ENCODE peak calls at places on chromosomes 4 and X, in five cellular contexts. X is right atrium auricular region; W is fibroblast of pulmonary artery; K is psoas muscle; F is CD4-positive, alpha-beta T cell. R is an unnamed sample.

GRCh38 chr4:148109216-148109615 is 333.0 kb downstream of the NR3C2 start:
- DNase-seq in K (no peak), X (no peak), F (no peak), W (no peak), R (no peak)

GRCh38 chr4:100146756-100147155 is 43.5 kb downstream of the DDIT4L start:
- DNase-seq in W (no peak), X (no peak), K (no peak), F (no peak), R (no peak)

GRCh38 chr4:159179310-159179958 is 76.6 kb downstream of the RAPGEF2 start:
- DNase-seq in K (no peak), X (no peak), F (no peak), W (no peak), R (no peak)

GRCh38 chr4:184849184-184849583 is 23.4 kb upstream of the ACSL1 start:
- DNase-seq in F (no peak), X (no peak), K (no peak), W (no peak), R (no peak)

GRCh38 chr4:67638157-67638556 is 62.8 kb downstream of the UBA6 start:
- DNase-seq in K (no peak), F (no peak), W (no peak), X (no peak), R (no peak)

GRCh38 chrX:135324463-135324862 is 15.2 kb downstream of the ETDC start:
- DNase-seq in F (no peak), X (no peak), W (no peak), K (no peak), R (no peak)

GRCh38 chr4:80008351-80008750 is 64.7 kb downstream of the ANTXR2 start:
- DNase-seq in F (no peak), X (no peak), K (no peak), W (no peak), R (no peak)

GRCh38 chrX:110569506-110569905 is 210.9 kb downstream of the RTL9 start:
- DNase-seq in K (no peak), F (no peak), X (no peak), W (no peak), R (no peak)

GRCh38 chr4:173386751-173387150 is 12.2 kb downstream of the SCRG1 start:
- DNase-seq in W (no peak), K (no peak), X (no peak), F (no peak), R (no peak)

GRCh38 chrX:14029039-14029424 is 660 bp downstream of the GEMIN8 start:
- DNase-seq in X (no peak), K (no peak), F (no peak), W (no peak), R (no peak)

GRCh38 chrX:40153335-40154221 is 55.8 kb upstream of the BCOR start:
- DNase-seq in F (peak), W (peak), X (no peak), K (peak), R (no peak)

GRCh38 chr4:87014284-87014782 is 79.5 kb downstream of the AFF1 start:
- DNase-seq in W (peak), K (no peak), X (no peak), F (no peak), R (no peak)

DNA sequence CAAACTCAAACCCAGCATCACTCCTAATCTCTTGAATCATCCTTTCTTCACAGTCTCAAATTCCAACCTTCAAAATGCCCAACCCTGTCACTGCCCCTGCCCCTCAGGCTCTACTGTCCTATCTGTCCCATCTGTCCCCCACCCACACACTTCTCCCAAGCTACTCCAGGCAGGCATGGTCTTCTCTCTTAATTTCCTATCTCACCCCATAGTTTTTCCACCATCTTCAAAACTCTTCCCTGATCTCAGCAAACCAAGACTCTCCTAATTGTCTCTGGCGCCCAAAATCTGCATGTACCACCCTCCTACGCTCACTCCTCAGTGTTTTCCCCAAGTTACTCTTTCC is 644 bp downstream of the LAMP2 start:
- DNase-seq in W (no peak), F (no peak), K (no peak), X (no peak), R (no peak)
- TF ChIP-seq CTCF in W (no peak), F (no peak), K (no peak), X (no peak), R (no peak)

DNA sequence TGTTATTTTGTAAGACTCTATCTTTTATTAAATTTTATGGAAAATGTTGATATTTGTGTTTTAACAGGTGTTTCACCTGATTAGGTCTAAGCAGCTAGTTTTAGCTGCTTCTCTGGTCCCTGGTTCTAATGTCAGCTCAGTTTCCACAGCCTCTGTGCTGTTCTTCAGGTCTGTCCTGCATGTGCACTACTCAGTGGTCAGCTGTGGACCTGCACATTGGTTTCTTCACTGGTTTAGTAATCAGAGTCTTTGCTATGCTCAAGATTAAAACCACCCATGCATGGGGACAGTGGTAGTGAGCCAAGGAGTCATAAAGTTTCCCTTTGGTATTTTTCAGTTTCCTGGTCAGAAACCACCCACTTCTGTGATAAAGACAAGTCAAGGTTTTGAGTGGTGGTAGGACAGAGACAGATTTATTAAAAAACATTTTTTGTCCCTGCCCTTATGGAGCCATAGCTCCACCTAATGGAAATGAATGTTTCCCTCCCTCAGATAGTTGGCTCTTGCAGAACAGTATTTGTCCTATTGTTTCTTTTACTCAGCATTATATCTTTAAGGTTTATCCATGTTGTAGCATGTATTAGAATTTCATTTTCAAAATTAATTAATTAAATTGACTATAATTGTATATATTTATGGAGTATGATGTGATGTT is 36.8 kb upstream of the VBP1 start:
- DNase-seq in W (peak), F (no peak), K (no peak), X (no peak), R (no peak)
- TF ChIP-seq CTCF in W (no peak), F (no peak), K (no peak), X (no peak), R (no peak)

DNA sequence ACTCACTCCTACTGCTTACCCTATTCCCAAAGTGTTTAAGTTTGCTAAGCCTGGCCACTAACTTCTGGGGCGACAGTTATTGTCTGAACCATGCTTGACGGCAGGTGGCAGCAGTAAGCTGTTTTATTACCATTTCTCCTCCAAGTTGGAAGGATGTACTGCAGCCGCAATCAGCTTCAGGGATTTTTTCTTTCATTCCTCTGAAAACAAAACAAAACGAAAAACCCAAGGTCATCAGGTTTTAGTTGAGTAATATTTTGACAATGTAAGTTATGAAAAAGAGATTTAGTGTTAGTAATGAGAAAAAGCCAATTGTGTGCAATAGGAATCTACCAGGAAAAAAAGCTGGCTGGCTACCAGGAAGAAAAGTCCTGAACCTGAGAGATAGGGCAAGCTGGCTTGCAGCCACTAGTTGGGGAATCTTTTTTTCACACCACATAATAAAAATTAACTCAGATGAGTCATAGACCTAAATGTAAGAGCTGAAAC is 13.2 kb upstream of the RAB9B start:
- DNase-seq in F (peak), K (peak), W (peak), X (peak), R (peak)
- TF ChIP-seq CTCF in F (peak), K (peak), W (peak), X (peak), R (peak)

DNA sequence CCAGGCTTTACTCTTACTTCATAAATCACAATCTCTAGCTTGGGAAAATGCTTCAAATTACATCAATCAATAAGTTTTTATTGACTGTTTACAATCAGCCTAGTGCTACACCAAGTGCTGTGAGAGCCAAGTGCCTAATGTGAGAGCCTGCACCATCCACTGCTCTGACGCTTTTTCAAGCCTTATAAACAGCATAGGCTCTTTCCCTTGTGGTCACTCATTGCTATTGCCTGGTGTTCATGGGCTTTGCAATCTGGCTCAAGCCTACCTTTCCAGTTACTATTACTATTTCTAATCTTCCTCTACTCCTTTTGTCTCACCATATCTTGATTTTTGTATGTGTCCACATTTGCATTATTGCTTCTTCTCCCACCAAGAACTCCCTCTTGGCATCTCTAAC is 77.0 kb downstream of the REELD1 start:
- DNase-seq in W (no peak), X (no peak), F (no peak), K (no peak), R (no peak)
- TF ChIP-seq CTCF in W (no peak), X (no peak), F (no peak), K (no peak), R (no peak)

DNA sequence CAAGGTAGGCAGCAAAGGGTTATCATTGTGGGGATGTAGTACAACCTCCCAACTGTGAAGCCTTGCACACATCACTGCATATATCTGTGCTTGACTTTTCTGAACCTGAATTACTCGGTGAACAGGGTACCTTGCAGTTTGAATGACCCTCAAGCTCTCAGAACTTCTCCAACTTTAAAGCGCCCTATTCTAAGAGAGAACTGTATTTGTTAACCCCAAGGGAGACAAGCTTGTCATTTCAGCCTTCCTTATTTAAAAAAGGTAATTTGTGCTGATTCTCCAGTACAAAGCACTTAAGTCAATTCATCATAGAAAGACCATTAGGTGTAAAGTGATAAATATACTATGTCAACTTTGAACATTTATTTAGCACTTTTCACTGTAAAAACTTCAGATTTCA is 122.0 kb upstream of the STS start:
- DNase-seq in X (no peak), W (no peak), K (no peak), F (no peak), R (no peak)
- TF ChIP-seq CTCF in X (no peak), W (no peak), K (no peak), F (no peak), R (no peak)

GRCh38 chrX:95764972-95765451 is 919.6 kb upstream of the DIAPH2 start:
- DNase-seq in X (no peak), W (peak), F (no peak), K (no peak), R (no peak)
- TF ChIP-seq CTCF in X (peak), W (peak), F (no peak), K (peak), R (peak)

GRCh38 chr4:10622728-10623127 is 61.8 kb downstream of the CLNK start:
- DNase-seq in W (peak), K (no peak), F (no peak), X (no peak), R (no peak)
- TF ChIP-seq CTCF in W (peak), K (no peak), F (no peak), X (no peak), R (peak)